ENCODE peak calls at places on chromosomes 6 and 20, in seven cellular contexts. I is HCT116, G is H1, J is SK-N-SH, E is HepG2, V is GM12878, D is K562. A is an unnamed sample.

GRCh38 chr6:128432394-128432793 is 88.0 kb downstream of the PTPRK start:
- DNase-seq in V (no peak), E (no peak), D (no peak), G (no peak), J (no peak), I (no peak), A (no peak)

GRCh38 chr20:19205999-19206398 is 6.4 kb upstream of the SLC24A3 start:
- DNase-seq in E (peak; percentile 50), G (no peak), J (peak; percentile 69), V (peak; percentile 8), I (peak; percentile 22), D (peak; percentile 51), A (no peak)

GRCh38 chr6:34360556-34360955 is 31.9 kb downstream of the NUDT3 start:
- DNase-seq in D (no peak), G (no peak), J (no peak), V (no peak), E (no peak), I (no peak), A (no peak)

GRCh38 chr20:37984018-37984785 is 49.1 kb downstream of the TTI1 start:
- DNase-seq in I (no peak), J (peak; percentile 49), E (peak; percentile 92), G (no peak), D (no peak), V (no peak), A (no peak)

GRCh38 chr6:16635810-16636602 is 125.3 kb downstream of the ATXN1 start:
- DNase-seq in V (peak; percentile 80), D (no peak), E (peak; percentile 33), J (no peak), G (peak; percentile 33), I (peak; percentile 8), A (peak; percentile 42)

GRCh38 chr6:39812853-39813533 is 20.8 kb downstream of the DAAM2 start:
- DNase-seq in D (no peak), I (no peak), E (no peak), J (no peak), V (peak; percentile 36), G (no peak), A (no peak)

GRCh38 chr6:96980142-96980541 is 55.6 kb downstream of the KLHL32 start:
- DNase-seq in E (no peak), G (no peak), V (no peak), I (no peak), J (no peak), D (no peak), A (no peak)

GRCh38 chr6:81894788-81895221 is 142.3 kb upstream of the TENT5A start:
- DNase-seq in J (no peak), D (no peak), G (no peak), I (no peak), V (no peak), E (peak; percentile 67), A (no peak)

GRCh38 chr6:46626228-46626909 is 26.2 kb downstream of the CYP39A1 start:
- DNase-seq in I (peak; percentile 22), E (peak; percentile 33), V (peak; percentile 7), D (no peak), G (no peak), J (peak; percentile 6), A (no peak)

GRCh38 chr6:167093922-167094432 is 28.9 kb upstream of the CCR6 start:
- DNase-seq in E (no peak), G (no peak), V (peak; percentile 90), I (no peak), D (no peak), J (no peak), A (no peak)

GRCh38 chr20:13644010-13644409 is 5.3 kb upstream of the TASP1 start:
- DNase-seq in J (no peak), I (no peak), D (no peak), E (no peak), G (no peak), V (no peak), A (no peak)

GRCh38 chr6:105001906-105002305 is 45.0 kb downstream of the LIN28B start:
- DNase-seq in V (no peak), J (no peak), E (no peak), D (no peak), I (no peak), G (no peak), A (no peak)

GRCh38 chr6:127976796-127977195 is 75.9 kb upstream of the THEMIS start:
- DNase-seq in V (no peak), G (no peak), J (no peak), I (no peak), E (no peak), D (no peak), A (no peak)

GRCh38 chr6:38818691-38819090 is 103.6 kb downstream of the DNAH8 start:
- DNase-seq in V (no peak), I (no peak), E (no peak), J (no peak), G (no peak), D (no peak), A (no peak)

GRCh38 chr6:87756858-87757257 is 54.8 kb upstream of the AKIRIN2 start:
- DNase-seq in D (peak; percentile 46), E (no peak), J (no peak), G (no peak), I (no peak), V (peak; percentile 97), A (no peak)

GRCh38 chr6:10521104-10521808 is at the start of gene GCNT2:
- DNase-seq in E (peak; percentile 92), J (no peak), I (no peak), V (no peak), D (no peak), G (peak; percentile 78), A (peak; percentile 68)

GRCh38 chr6:33961686-33962085 is 157.9 kb upstream of the MLN start:
- DNase-seq in I (no peak), V (no peak), G (no peak), E (no peak), J (no peak), D (no peak), A (no peak)

GRCh38 chr6:147149092-147149491 is 55.1 kb upstream of the STXBP5 start:
- DNase-seq in I (no peak), V (no peak), J (no peak), G (no peak), D (no peak), E (no peak), A (no peak)

GRCh38 chr20:63086421-63087235 is 79.9 kb upstream of the BHLHE23 start:
- DNase-seq in V (no peak), G (no peak), E (no peak), J (no peak), I (no peak), D (no peak), A (no peak)

GRCh38 chr6:149275621-149276020 is 41.9 kb upstream of the TAB2 start:
- DNase-seq in I (no peak), E (no peak), D (no peak), G (no peak), J (no peak), V (no peak), A (no peak)

GRCh38 chr6:117616971-117617765 is 14.9 kb upstream of the GOPC start:
- DNase-seq in I (no peak), V (no peak), D (no peak), J (no peak), E (no peak), G (no peak), A (no peak)

GRCh38 chr20:46348231-46348803 is 40.0 kb upstream of the CDH22 start:
- DNase-seq in I (no peak), D (peak; percentile 31), J (no peak), G (no peak), V (no peak), E (no peak), A (peak; percentile 52)

GRCh38 chr6:155994071-155994470 is 538.4 kb upstream of the NOX3 start:
- DNase-seq in E (no peak), G (no peak), D (no peak), I (no peak), V (no peak), J (no peak), A (no peak)

GRCh38 chr6:148427333-148427732 is 84.7 kb downstream of the SASH1 start:
- DNase-seq in D (no peak), E (no peak), V (no peak), I (no peak), G (no peak), J (no peak), A (no peak)

GRCh38 chr6:2857580-2858337 is 16.1 kb upstream of the SERPINB1 start:
- DNase-seq in E (no peak), G (no peak), I (peak; percentile 94), D (peak; percentile 79), J (peak; percentile 70), V (peak; percentile 90), A (no peak)

GRCh38 chr6:158853072-158853871 is 34.1 kb upstream of the EZR start:
- DNase-seq in I (peak; percentile 97), V (peak; percentile 50), J (no peak), E (peak; percentile 89), D (peak; percentile 95), G (peak; percentile 97), A (peak; percentile 95)

GRCh38 chr6:93057584-93057983 is 361.8 kb downstream of the EPHA7 start:
- DNase-seq in G (no peak), J (no peak), I (no peak), E (no peak), D (no peak), V (no peak), A (no peak)

GRCh38 chr6:90256698-90257485 is 39.8 kb downstream of the BACH2 start:
- DNase-seq in G (no peak), J (no peak), D (no peak), V (no peak), E (no peak), I (no peak), A (no peak)

GRCh38 chr6:147023581-147023980 is 180.6 kb upstream of the STXBP5 start:
- DNase-seq in J (no peak), I (no peak), E (no peak), V (no peak), G (no peak), D (no peak), A (no peak)

GRCh38 chr6:890201-890600 is 197.3 kb upstream of the EXOC2 start:
- DNase-seq in V (no peak), G (no peak), I (no peak), J (no peak), E (no peak), D (no peak), A (no peak)
- H3K9ac ChIP-seq in V (no peak overlapping the region), G (no peak overlapping the region), I (no peak overlapping the region), J (no peak overlapping the region), E (no peak overlapping the region), D (no peak overlapping the region), A (no peak overlapping the region)

GRCh38 chr6:125828476-125829039 is 37.8 kb downstream of the NCOA7 start:
- DNase-seq in G (no peak), E (no peak), V (no peak), I (no peak), D (no peak), J (no peak), A (no peak)
- TF ChIP-seq YY1 in G (no peak), E (no peak), V (no peak), I (no peak), D (no peak), J (no peak), A (no peak)

GRCh38 chr6:13012977-13013680 is 296.6 kb downstream of the PHACTR1 start:
- DNase-seq in I (no peak), G (peak; percentile 58), V (no peak), D (no peak), J (no peak), E (no peak), A (peak; percentile 22)
- H3K4me3 ChIP-seq in I (no peak overlapping the region), G (peak overlapping the region; percentile 55), V (no peak overlapping the region), D (no peak overlapping the region), J (peak overlapping the region; percentile 46), E (no peak overlapping the region), A (peak overlapping the region; percentile 50)

GRCh38 chr6:52512199-52512598 is 64.7 kb downstream of the TRAM2 start:
- DNase-seq in D (peak; percentile 47), I (peak; percentile 10), E (no peak), V (no peak), J (no peak), G (no peak), A (no peak)
- H3K9ac ChIP-seq in D (peak overlapping the region; percentile 88), I (peak overlapping the region; percentile 39), E (no peak overlapping the region), V (no peak overlapping the region), J (peak overlapping the region; percentile 58), G (no peak overlapping the region), A (no peak overlapping the region)

GRCh38 chr6:32087574-32088486 is 21.3 kb downstream of the TNXB start:
- DNase-seq in J (peak; percentile 81), I (peak; percentile 81), E (peak; percentile 82), V (no peak), D (peak; percentile 93), G (peak; percentile 73), A (peak; percentile 72)
- TF ChIP-seq YY1 in J (no peak), I (peak; percentile 30), E (peak; percentile 60), V (no peak), D (no peak), G (peak; percentile 33), A (no peak)